ENCODE peak calls at places on chromosomes 7 and 10, in ten cellular contexts. D is prostate gland, U is ovary, M is A549, N is Peyer's patch, B is right lobe of liver, F is uterus, L is gastrocnemius medialis, J is upper lobe of left lung, P is GM12892. E is an unnamed sample.

GRCh38 chr10:112991888-112992491 is 41.9 kb downstream of the TCF7L2 start:
- DNase-seq in P (no peak), D (peak), F (no peak), B (no peak), U (no peak), L (no peak), N (no peak), J (no peak), M (no peak), E (no peak)

GRCh38 chr10:5534880-5535856 is 10.4 kb downstream of the CALML3 start:
- DNase-seq in P (no peak), M (no peak), B (no peak), F (no peak), J (no peak), D (no peak), U (no peak), L (no peak), N (no peak), E (no peak)

GRCh38 chr7:148058092-148058491 is 532.5 kb upstream of the C7orf33 start:
- DNase-seq in N (no peak), U (no peak), F (no peak), D (no peak), J (no peak), B (no peak), L (no peak), M (no peak), P (no peak), E (no peak)

GRCh38 chr7:116899308-116899707 is 36.9 kb downstream of the CAPZA2 start:
- DNase-seq in J (no peak), F (no peak), U (no peak), N (no peak), P (no peak), M (no peak), B (no peak), L (no peak), D (no peak), E (no peak)

GRCh38 chr10:5585517-5586222 is 60.9 kb downstream of the CALML3 start:
- DNase-seq in F (no peak), B (no peak), D (no peak), P (no peak), M (no peak), L (no peak), J (peak), U (no peak), N (no peak), E (no peak)

GRCh38 chr10:75062900-75063299 is 48.6 kb upstream of the SAMD8 start:
- DNase-seq in N (no peak), M (no peak), B (no peak), F (no peak), P (no peak), D (no peak), J (no peak), L (peak), U (no peak), E (no peak)

GRCh38 chr10:123642697-123643096 is 23.5 kb upstream of the GPR26 start:
- DNase-seq in B (no peak), M (peak), D (no peak), F (no peak), U (no peak), J (no peak), L (no peak), P (no peak), N (no peak), E (no peak)

GRCh38 chr10:25112016-25112415 is 62.8 kb upstream of the GPR158 start:
- DNase-seq in F (no peak), U (no peak), P (no peak), N (no peak), M (no peak), J (no peak), D (no peak), L (no peak), B (no peak), E (no peak)

GRCh38 chr7:107680478-107680877 is 19.9 kb downstream of the SLC26A4 start:
- DNase-seq in U (no peak), L (no peak), D (no peak), M (no peak), J (no peak), P (no peak), B (no peak), N (no peak), F (no peak), E (no peak)

GRCh38 chr10:74891048-74891447 is 64.6 kb downstream of the KAT6B start:
- DNase-seq in F (no peak), P (no peak), U (no peak), J (no peak), L (no peak), B (no peak), N (no peak), D (no peak), M (no peak), E (peak)

GRCh38 chr10:83656924-83657323 is 482.4 kb upstream of the GHITM start:
- DNase-seq in M (no peak), D (no peak), U (no peak), B (no peak), F (no peak), N (no peak), J (no peak), P (no peak), L (no peak), E (no peak)

GRCh38 chr10:101896466-101896865 is 52.9 kb upstream of the KCNIP2 start:
- DNase-seq in P (no peak), N (no peak), J (no peak), M (no peak), B (no peak), F (no peak), L (no peak), U (no peak), D (no peak), E (no peak)

GRCh38 chr7:27164381-27165088 is 802 bp downstream of the HOXA9 start:
- DNase-seq in P (no peak), U (no peak), F (no peak), B (no peak), J (no peak), M (no peak), N (no peak), D (peak), L (peak), E (peak)

GRCh38 chr10:13784067-13784466 is 197.3 kb downstream of the PRPF18 start:
- DNase-seq in J (no peak), B (no peak), D (no peak), U (no peak), M (no peak), F (no peak), L (no peak), P (no peak), N (no peak), E (no peak)

GRCh38 chr10:126349096-126349495 is 39.2 kb downstream of the ADAM12 start:
- DNase-seq in F (no peak), N (no peak), M (no peak), D (no peak), B (no peak), J (no peak), L (no peak), P (no peak), U (no peak), E (no peak)

GRCh38 chr10:112790921-112791320 is 159.1 kb upstream of the TCF7L2 start:
- DNase-seq in M (no peak), F (no peak), B (no peak), U (no peak), P (no peak), D (peak), N (no peak), L (no peak), J (no peak), E (no peak)

GRCh38 chr10:100470367-100470766 is 7.6 kb downstream of the WNT8B start:
- DNase-seq in U (no peak), N (no peak), D (no peak), B (no peak), F (no peak), P (no peak), J (no peak), L (no peak), M (no peak), E (no peak)

GRCh38 chr10:31397852-31398251 is 78.8 kb downstream of the ZEB1 start:
- DNase-seq in J (no peak), P (no peak), U (no peak), B (no peak), N (no peak), M (no peak), L (no peak), F (no peak), D (no peak), E (no peak)

GRCh38 chr10:1968257-1969025 is 231.1 kb upstream of the ADARB2 start:
- DNase-seq in M (no peak), J (no peak), D (no peak), P (no peak), B (peak), L (no peak), F (no peak), N (no peak), U (no peak), E (no peak)

GRCh38 chr7:148535227-148535626 is 55.3 kb upstream of the C7orf33 start:
- DNase-seq in F (peak), M (peak), N (no peak), U (no peak), J (no peak), P (no peak), D (no peak), B (no peak), L (no peak), E (no peak)

GRCh38 chr10:29692121-29692539 is 57.4 kb upstream of the SVIL start:
- DNase-seq in J (peak), F (no peak), D (no peak), N (no peak), L (no peak), P (no peak), U (no peak), M (no peak), B (no peak), E (no peak)

GRCh38 chr7:111356941-111357340 is 205.4 kb downstream of the IMMP2L start:
- DNase-seq in U (no peak), F (no peak), J (no peak), N (no peak), L (no peak), M (no peak), D (no peak), B (no peak), P (no peak), E (no peak)

GRCh38 chr10:76697923-76698322 is 939.7 kb downstream of the KCNMA1 start:
- DNase-seq in J (no peak), D (no peak), P (no peak), M (no peak), L (no peak), N (no peak), B (no peak), F (no peak), U (no peak), E (no peak)

GRCh38 chr7:107661081-107661864 is 645 bp downstream of the SLC26A4 start:
- DNase-seq in F (peak), M (peak), L (peak), B (peak), U (peak), D (peak), N (peak), P (peak), J (peak), E (peak)

GRCh38 chr7:46291064-46291463 is 370.0 kb upstream of the IGFBP3 start:
- DNase-seq in P (no peak), J (no peak), N (no peak), M (no peak), B (no peak), U (no peak), D (no peak), F (no peak), L (no peak), E (no peak)

GRCh38 chr10:9427208-9427607 is 1372.7 kb downstream of the GATA3 start:
- DNase-seq in F (no peak), M (no peak), U (no peak), B (no peak), P (no peak), L (no peak), N (no peak), D (no peak), J (no peak), E (no peak)

GRCh38 chr10:24331457-24331856 is 122.5 kb downstream of the KIAA1217 start:
- DNase-seq in M (peak), L (peak), P (no peak), N (no peak), J (peak), F (peak), U (peak), D (peak), B (no peak), E (peak)

GRCh38 chr7:527723-528122 is 8.1 kb upstream of the PDGFA start:
- DNase-seq in D (no peak), U (no peak), F (no peak), M (peak), P (no peak), N (no peak), L (no peak), B (no peak), J (no peak), E (no peak)

GRCh38 chr7:128812514-128813168 is 17.6 kb upstream of the FLNC start:
- DNase-seq in N (no peak), D (no peak), P (no peak), B (no peak), J (no peak), F (no peak), U (peak), M (no peak), L (peak), E (no peak)

DNA sequence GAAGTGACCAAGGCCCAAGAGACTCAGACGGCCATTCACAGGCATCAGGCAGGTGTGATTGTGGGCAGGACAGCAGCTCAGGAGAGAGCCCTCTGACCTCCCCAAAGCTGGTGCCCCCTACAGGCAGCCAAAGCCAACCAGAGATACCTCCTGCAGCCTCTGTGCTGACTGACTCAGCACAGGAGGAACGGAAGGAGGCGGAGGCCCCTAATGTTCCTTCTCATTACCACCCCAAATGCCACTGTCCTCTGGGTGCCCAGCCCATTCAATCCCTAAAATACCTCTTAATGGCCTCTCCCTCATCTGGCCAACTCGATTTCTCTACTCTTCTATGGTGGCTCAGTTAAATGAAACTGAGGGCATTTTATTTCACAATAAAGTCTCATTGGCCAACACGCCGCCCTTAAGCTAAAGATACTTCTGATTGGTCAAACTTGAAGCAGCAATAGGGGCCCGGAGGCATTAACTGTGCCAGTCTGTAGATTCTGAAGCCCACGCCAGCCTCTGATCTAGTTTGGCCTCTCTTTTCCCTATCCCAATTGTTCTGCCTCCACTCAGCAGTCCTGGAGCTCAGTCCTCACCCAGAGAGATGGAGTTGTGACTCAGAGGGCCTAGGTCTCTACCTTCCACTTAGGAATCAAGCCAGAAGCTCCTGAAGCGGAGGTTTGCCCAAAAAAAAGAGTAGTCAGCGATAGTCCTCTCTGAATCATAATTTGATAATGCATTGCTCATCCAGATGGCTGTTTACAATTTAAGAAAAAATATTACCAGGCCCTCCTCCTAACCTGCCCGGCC is 1.2 kb downstream of the CYREN start:
- DNase-seq in B (peak), F (no peak), M (peak), L (peak), N (peak), U (no peak), J (peak), D (no peak), P (peak), E (no peak)
- TF ChIP-seq POLR2A in B (no peak), F (no peak), M (no peak), L (peak), N (no peak), U (no peak), J (no peak), D (no peak), P (no peak), E (no peak)

DNA sequence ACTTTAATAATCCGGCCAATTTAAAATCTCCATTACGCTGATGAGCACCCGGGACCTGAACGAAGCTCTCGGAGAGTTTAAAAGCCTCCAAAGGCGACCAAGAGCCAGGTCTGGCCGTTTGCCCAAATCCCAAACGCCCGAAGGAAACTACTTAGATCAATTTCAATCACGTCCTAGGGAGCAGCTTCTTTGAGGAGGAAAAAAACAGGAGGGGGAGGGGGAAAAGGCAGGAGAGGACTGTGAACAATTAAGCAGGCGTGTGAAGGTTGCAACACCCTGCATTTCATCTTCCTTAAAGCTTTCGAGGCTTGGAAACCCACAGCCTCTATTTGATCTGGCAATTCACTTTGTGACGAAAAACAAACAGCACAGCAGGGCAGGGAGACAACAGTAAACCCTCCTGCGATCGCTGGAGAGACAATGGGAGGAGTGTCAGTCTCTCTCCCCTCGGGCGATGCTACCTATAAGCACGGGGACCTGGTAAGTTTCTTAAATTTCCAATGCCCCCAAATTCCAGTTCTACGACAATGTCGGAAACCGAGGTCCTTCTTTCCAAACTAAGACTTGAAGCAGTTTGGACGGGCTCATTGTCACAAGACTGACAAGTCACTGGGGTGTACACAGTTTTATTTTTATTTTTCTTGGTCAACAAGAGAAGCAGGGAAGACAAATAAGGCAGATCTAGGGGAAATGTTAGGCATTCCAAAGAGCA is 1.1 kb downstream of the KLF6 start:
- DNase-seq in U (peak), B (no peak), D (peak), N (no peak), M (peak), J (peak), L (peak), F (peak), P (no peak), E (peak)
- TF ChIP-seq POLR2A in U (no peak), B (peak), D (peak), N (peak), M (no peak), J (no peak), L (peak), F (peak), P (no peak), E (peak)

GRCh38 chr7:55964261-55964801 is at the start of gene NIPSNAP2:
- DNase-seq in M (peak), F (peak), L (peak), B (no peak), J (peak), N (peak), P (peak), D (peak), U (peak), E (peak)
- TF ChIP-seq POLR2A in M (peak), F (peak), L (peak), B (peak), J (no peak), N (peak), P (peak), D (no peak), U (no peak), E (no peak)

GRCh38 chr10:15097011-15097812 is at the start of gene RPP38:
- DNase-seq in N (peak), M (peak), F (peak), U (peak), J (peak), B (peak), L (peak), P (peak), D (peak), E (peak)
- TF ChIP-seq POLR2A in N (peak), M (peak), F (peak), U (peak), J (no peak), B (peak), L (peak), P (peak), D (peak), E (no peak)

GRCh38 chr7:7967909-7968543 is 570 bp upstream of the GLCCI1 start:
- DNase-seq in P (no peak), B (no peak), N (no peak), L (no peak), D (no peak), U (no peak), J (no peak), F (no peak), M (no peak), E (no peak)
- TF ChIP-seq POLR2A in P (peak), B (no peak), N (no peak), L (no peak), D (no peak), U (no peak), J (no peak), F (no peak), M (no peak), E (no peak)

GRCh38 chr7:74083928-74084721 is 521 bp downstream of the LIMK1 start:
- DNase-seq in F (peak), N (peak), M (peak), U (peak), D (no peak), L (peak), B (no peak), P (no peak), J (no peak), E (peak)
- TF ChIP-seq POLR2A in F (no peak), N (no peak), M (no peak), U (no peak), D (no peak), L (no peak), B (no peak), P (peak), J (no peak), E (no peak)